ENCODE peak calls at places on chromosomes 6 and 20, in eight cellular contexts. E, D, A, O, K, C, N and R are unnamed samples.

GRCh38 chr6:57254055-57254717 is 32.1 kb upstream of the RAB23 start:
- DNase-seq in A (no peak), C (no peak), N (no peak), D (no peak), O (no peak), K (no peak), E (no peak), R (no peak)

GRCh38 chr20:56580226-56580625 is 47.2 kb downstream of the FAM209B start:
- DNase-seq in C (no peak), K (no peak), O (no peak), A (no peak), E (no peak), N (no peak), D (no peak), R (no peak)

GRCh38 chr20:3710703-3711417 is 1.5 kb downstream of the SIGLEC1 start:
- DNase-seq in N (peak), A (peak), D (peak), O (no peak), E (peak), C (no peak), K (no peak), R (peak)

GRCh38 chr6:83051386-83052172 is 14.1 kb downstream of the UBE3D start:
- DNase-seq in N (no peak), O (no peak), D (no peak), C (no peak), K (no peak), A (no peak), E (no peak), R (no peak)

GRCh38 chr6:170279977-170280688 is 10.7 kb downstream of the DLL1 start:
- DNase-seq in A (peak), N (peak), E (peak), D (no peak), O (no peak), K (peak), C (no peak), R (peak)

GRCh38 chr6:169487579-169488205 is 214.1 kb downstream of the WDR27 start:
- DNase-seq in N (no peak), E (peak), O (no peak), C (no peak), A (no peak), K (no peak), D (no peak), R (no peak)

GRCh38 chr6:143579703-143580102 is 68.2 kb upstream of the FUCA2 start:
- DNase-seq in E (peak), N (no peak), O (no peak), D (peak), C (no peak), K (peak), A (no peak), R (no peak)

GRCh38 chr6:157461000-157461915 is 80.3 kb downstream of the ZDHHC14 start:
- DNase-seq in E (no peak), C (no peak), D (no peak), O (peak), A (no peak), K (no peak), N (peak), R (peak)

GRCh38 chr6:2583459-2583858 is 167.3 kb downstream of the MYLK4 start:
- DNase-seq in E (no peak), O (no peak), K (no peak), N (no peak), D (no peak), C (no peak), A (no peak), R (no peak)

GRCh38 chr6:3252369-3252768 is 6.4 kb upstream of the PSMG4 start:
- DNase-seq in N (no peak), D (no peak), A (no peak), C (no peak), K (peak), E (peak), O (no peak), R (no peak)

GRCh38 chr6:45946352-45946751 is 69.3 kb downstream of the CLIC5 start:
- DNase-seq in K (no peak), E (peak), C (no peak), A (peak), D (peak), O (no peak), N (no peak), R (no peak)

GRCh38 chr6:84027340-84028183 is 6.0 kb upstream of the MRAP2 start:
- DNase-seq in E (peak), K (peak), D (peak), A (peak), N (no peak), O (peak), C (no peak), R (no peak)

GRCh38 chr6:146876271-146877151 is 277.7 kb downstream of the ADGB start:
- DNase-seq in K (no peak), D (no peak), N (no peak), E (peak), O (no peak), C (no peak), A (peak), R (no peak)

GRCh38 chr20:52242237-52243230 is 51.0 kb upstream of the ZFP64 start:
- DNase-seq in E (peak), K (no peak), C (no peak), N (peak), O (no peak), D (no peak), A (no peak), R (peak)

GRCh38 chr6:97282238-97282725 is 734 bp downstream of the MMS22L start:
- DNase-seq in E (peak), D (peak), A (no peak), O (no peak), N (peak), K (no peak), C (no peak), R (peak)

GRCh38 chr20:13331536-13331935 is 110.5 kb downstream of the ISM1 start:
- DNase-seq in E (peak), A (no peak), D (no peak), O (peak), N (no peak), C (no peak), K (peak), R (no peak)

GRCh38 chr20:44040202-44040915 is 125.7 kb downstream of the TOX2 start:
- DNase-seq in D (no peak), A (no peak), C (no peak), K (no peak), E (no peak), N (no peak), O (no peak), R (no peak)

GRCh38 chr6:156617376-156617775 is 159.8 kb upstream of the ARID1B start:
- DNase-seq in O (peak), D (no peak), N (no peak), C (no peak), K (no peak), E (peak), A (peak), R (no peak)

GRCh38 chr6:157630463-157631080 is 192.5 kb upstream of the SNX9 start:
- DNase-seq in A (no peak), E (no peak), N (no peak), D (no peak), K (no peak), C (no peak), O (no peak), R (no peak)

GRCh38 chr6:38584731-38585130 is 55.0 kb downstream of the BTBD9 start:
- DNase-seq in N (no peak), E (no peak), A (no peak), C (no peak), O (no peak), K (no peak), D (no peak), R (no peak)

GRCh38 chr20:64065973-64066341 is 3.0 kb downstream of the TCEA2 start:
- DNase-seq in O (peak), A (peak), N (peak), E (peak), D (no peak), C (no peak), K (peak), R (peak)

GRCh38 chr6:50832912-50833311 is 14.2 kb downstream of the TFAP2B start:
- DNase-seq in C (no peak), A (no peak), E (no peak), D (no peak), O (no peak), K (no peak), N (no peak), R (no peak)

GRCh38 chr20:29742699-29743100 is 1514.8 kb upstream of the DEFB115 start:
- DNase-seq in O (no peak), E (no peak), A (no peak), D (no peak), C (no peak), K (no peak), N (peak), R (no peak)

GRCh38 chr6:53926505-53926904 is 131.7 kb downstream of the LRRC1 start:
- DNase-seq in C (no peak), E (peak), D (no peak), N (no peak), A (no peak), O (no peak), K (peak), R (no peak)

GRCh38 chr6:121515615-121516265 is 80.3 kb downstream of the GJA1 start:
- DNase-seq in O (no peak), A (no peak), E (peak), D (no peak), K (no peak), N (no peak), C (no peak), R (no peak)

GRCh38 chr6:26592649-26593048 is 4.1 kb upstream of the ABT1 start:
- DNase-seq in K (no peak), N (no peak), D (no peak), C (no peak), O (no peak), E (peak), A (peak), R (no peak)

GRCh38 chr6:126041516-126042447 is 55.4 kb downstream of the TRMT11 start:
- DNase-seq in C (no peak), D (no peak), O (no peak), N (no peak), K (no peak), A (no peak), E (peak), R (no peak)

GRCh38 chr6:40845588-40845987 is 193.4 kb downstream of the UNC5CL start:
- DNase-seq in E (peak), N (peak), K (no peak), C (no peak), O (no peak), A (peak), D (peak), R (no peak)
- TF ChIP-seq CTCF in E (peak), N (peak), K (peak), C (peak), O (peak), A (peak), D (peak), R (peak)

GRCh38 chr6:112270756-112271155 is 16.4 kb upstream of the LAMA4 start:
- DNase-seq in N (no peak), D (no peak), A (no peak), O (no peak), K (no peak), E (no peak), C (no peak), R (no peak)

GRCh38 chr6:112268628-112269027 is 14.3 kb upstream of the LAMA4 start:
- DNase-seq in D (no peak), O (no peak), K (no peak), N (no peak), A (no peak), C (no peak), E (no peak), R (no peak)

GRCh38 chr6:112268011-112268410 is 13.6 kb upstream of the LAMA4 start:
- DNase-seq in A (no peak), D (no peak), O (no peak), C (no peak), N (no peak), E (peak), K (no peak), R (no peak)

GRCh38 chr6:112269979-112270378 is 15.6 kb upstream of the LAMA4 start:
- DNase-seq in C (no peak), D (no peak), N (no peak), K (no peak), E (peak), O (no peak), A (no peak), R (no peak)

DNA sequence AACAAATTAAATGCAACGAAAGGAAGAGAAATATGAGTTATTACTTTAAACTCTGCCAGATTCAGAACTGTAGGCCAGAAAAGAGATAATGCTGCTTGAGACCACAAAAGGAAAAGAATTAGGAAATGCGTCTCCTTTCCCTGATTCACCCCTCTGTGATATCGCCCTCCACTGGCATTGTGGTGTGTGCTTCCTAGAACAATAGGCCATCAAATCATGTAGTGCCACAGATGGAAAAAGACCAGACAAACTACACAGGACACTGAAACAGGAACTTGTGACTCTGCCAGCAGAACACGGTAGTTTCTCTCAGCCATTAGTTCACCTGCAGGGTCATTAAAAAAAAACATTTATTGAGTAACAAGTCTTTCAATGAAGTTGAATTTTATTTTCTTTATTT is 14.8 kb upstream of the LAMA4 start:
- DNase-seq in D (no peak), N (no peak), K (no peak), C (no peak), O (no peak), A (no peak), E (no peak), R (no peak)
- TF ChIP-seq CTCF in D (peak), N (no peak), K (peak), C (no peak), O (peak), A (peak), E (peak), R (no peak)

GRCh38 chr6:105136433-105137350 is 43.1 kb downstream of the POPDC3 start:
- DNase-seq in C (peak), E (peak), A (peak), N (peak), D (peak), O (no peak), K (no peak), R (peak)
- TF ChIP-seq CTCF in C (peak), E (no peak), A (no peak), N (no peak), D (peak), O (peak), K (no peak), R (no peak)

DNA sequence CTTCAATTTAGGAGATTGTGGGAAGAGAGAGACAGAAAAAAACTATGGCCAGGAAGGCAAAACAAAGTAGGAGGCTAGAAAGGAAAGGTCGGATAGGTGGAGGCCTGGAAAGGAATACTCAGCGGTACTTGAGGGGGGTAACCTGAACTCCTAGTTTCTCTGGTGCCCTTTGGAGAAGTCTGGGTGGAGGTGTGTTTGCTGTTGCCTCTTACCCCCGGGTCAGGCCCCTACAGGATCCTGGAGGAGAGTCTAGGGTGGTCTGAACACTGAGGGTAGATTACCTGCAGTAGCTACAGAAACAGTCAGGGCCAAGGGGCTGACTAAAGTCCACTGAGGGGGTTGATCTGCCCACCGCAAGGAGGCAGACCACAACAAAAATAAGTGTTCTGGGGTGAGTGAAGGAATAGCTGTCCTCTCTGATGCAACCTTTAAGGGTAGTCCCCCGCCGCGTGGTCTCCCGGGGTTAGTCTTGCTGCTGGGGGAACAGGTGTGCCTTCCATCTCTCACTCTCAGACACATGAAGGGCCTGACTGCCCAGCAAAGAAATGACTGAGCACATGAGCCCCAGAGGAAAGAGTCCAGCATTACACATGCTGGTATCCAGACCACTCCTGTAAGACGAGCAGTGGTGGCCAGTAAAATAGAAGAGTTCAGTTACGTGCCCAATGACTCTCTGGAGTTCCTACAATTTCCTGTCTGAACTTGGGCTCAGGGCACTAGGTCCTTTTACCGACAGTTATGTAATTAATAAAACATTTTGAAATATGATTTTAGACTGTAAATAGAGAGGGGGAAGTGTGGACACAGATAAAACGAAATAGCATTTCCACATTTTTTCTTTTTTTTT is 59.5 kb downstream of the MTHFD1L start:
- DNase-seq in C (no peak), N (peak), E (no peak), K (no peak), O (no peak), D (no peak), A (peak), R (no peak)
- TF ChIP-seq CTCF in C (no peak), N (no peak), E (no peak), K (no peak), O (no peak), D (no peak), A (no peak), R (no peak)

GRCh38 chr6:44265003-44265842 is at the start of gene NFKBIE:
- DNase-seq in K (peak), D (peak), E (peak), A (peak), O (peak), C (peak), N (peak), R (peak)
- TF ChIP-seq CTCF in K (peak), D (peak), E (peak), A (peak), O (peak), C (peak), N (peak), R (peak)

GRCh38 chr6:163634514-163635171 is 220.1 kb downstream of the QKI start:
- DNase-seq in E (no peak), K (no peak), O (no peak), C (no peak), A (no peak), N (no peak), D (no peak), R (no peak)
- TF ChIP-seq CTCF in E (no peak), K (no peak), O (no peak), C (no peak), A (no peak), N (no peak), D (no peak), R (no peak)

GRCh38 chr6:44135875-44136274 is 8.5 kb downstream of the TMEM63B start:
- DNase-seq in D (no peak), N (no peak), C (no peak), O (no peak), A (no peak), K (no peak), E (no peak), R (no peak)
- TF ChIP-seq CTCF in D (no peak), N (no peak), C (peak), O (peak), A (no peak), K (no peak), E (no peak), R (no peak)

GRCh38 chr6:13769655-13770053 is 44.7 kb downstream of the MCUR1 start:
- DNase-seq in C (no peak), D (no peak), E (no peak), A (no peak), N (no peak), O (no peak), K (no peak), R (no peak)
- TF ChIP-seq CTCF in C (peak), D (peak), E (peak), A (no peak), N (no peak), O (peak), K (peak), R (no peak)

GRCh38 chr20:50762435-50763201 is 31.2 kb downstream of the PARD6B start:
- DNase-seq in E (peak), D (peak), N (no peak), K (peak), C (no peak), A (peak), O (no peak), R (no peak)
- TF ChIP-seq CTCF in E (no peak), D (no peak), N (no peak), K (no peak), C (no peak), A (no peak), O (no peak), R (no peak)

DNA sequence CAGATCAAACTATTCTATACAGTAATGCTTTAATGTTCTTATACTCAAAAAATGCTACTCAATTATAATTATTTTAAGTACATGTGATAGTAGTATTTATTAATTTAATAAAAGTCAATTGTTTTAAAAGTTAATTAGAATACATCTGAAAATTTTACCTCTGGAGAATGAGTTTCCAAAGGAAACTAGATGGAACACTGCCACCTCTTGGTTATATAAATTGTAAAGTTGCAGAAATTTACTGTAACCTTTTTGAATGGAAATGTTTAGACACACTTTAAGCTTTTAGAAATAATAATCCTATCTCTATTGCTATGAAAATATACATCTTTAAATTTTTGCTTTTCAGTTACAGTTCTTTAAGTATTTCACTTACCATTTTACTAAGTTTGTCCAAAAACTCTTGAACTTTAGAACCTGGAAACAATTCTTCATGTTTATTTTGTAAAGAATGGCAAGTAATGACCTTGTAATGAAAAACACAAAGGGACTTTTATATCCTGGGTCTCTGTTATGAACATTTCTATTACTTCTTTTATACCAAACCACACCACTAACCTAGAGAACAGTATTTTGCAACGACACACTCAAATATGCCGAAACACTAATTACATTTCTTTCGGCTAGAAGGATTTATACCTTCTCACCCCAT is 10.9 kb upstream of the BMP5 start:
- DNase-seq in K (no peak), D (no peak), O (no peak), N (no peak), E (peak), C (no peak), A (no peak), R (no peak)
- TF ChIP-seq CTCF in K (peak), D (peak), O (peak), N (no peak), E (peak), C (peak), A (peak), R (peak)